ENCODE peak calls at places on chromosomes 3 and 15, in four cellular contexts. M, S, R and U are unnamed samples.
A peak's percentile ranks its signal among the peaks of the same experiment; 100 is the strongest.

GRCh38 chr15:49877871-49878511 is 241.0 kb downstream of the ATP8B4 start:
- DNase-seq in M (no peak), S (no peak), R (no peak), U (no peak)

GRCh38 chr15:68767833-68768232 is 52.9 kb downstream of the ANP32A start:
- DNase-seq in M (no peak), S (no peak), R (no peak), U (no peak)

GRCh38 chr3:112504123-112504522 is 4.9 kb upstream of the BTLA start:
- DNase-seq in M (no peak), S (no peak), R (no peak), U (no peak)

GRCh38 chr15:98160236-98160635 is 199.7 kb downstream of the ARRDC4 start:
- DNase-seq in M (no peak), S (no peak), R (no peak), U (peak; percentile 37)

GRCh38 chr3:69214241-69214640 is 91.8 kb upstream of the LMOD3 start:
- DNase-seq in M (no peak), S (no peak), R (no peak), U (no peak)

GRCh38 chr15:56821721-56822425 is 88.6 kb upstream of the ZNF280D start:
- DNase-seq in M (no peak), S (peak; percentile 68), R (peak; percentile 29), U (peak; percentile 78)

GRCh38 chr3:143849854-143850549 is 1.7 kb upstream of the SLC9A9 start:
- DNase-seq in M (no peak), S (no peak), R (no peak), U (no peak)

GRCh38 chr3:133249490-133249889 is 150.4 kb upstream of the BFSP2 start:
- DNase-seq in M (no peak), S (no peak), R (no peak), U (no peak)

GRCh38 chr3:61522629-61523028 is 38.7 kb upstream of the PTPRG start:
- DNase-seq in M (no peak), S (no peak), R (no peak), U (no peak)

GRCh38 chr3:69420781-69421520 is 35.1 kb upstream of the FRMD4B start:
- DNase-seq in M (no peak), S (peak; percentile 44), R (peak; percentile 21), U (no peak)

GRCh38 chr3:77530870-77531269 is 491.0 kb downstream of the ROBO2 start:
- DNase-seq in M (no peak), S (no peak), R (no peak), U (no peak)

GRCh38 chr3:30502742-30503073 is 103.7 kb upstream of the TGFBR2 start:
- DNase-seq in M (no peak), S (no peak), R (no peak), U (no peak)

DNA sequence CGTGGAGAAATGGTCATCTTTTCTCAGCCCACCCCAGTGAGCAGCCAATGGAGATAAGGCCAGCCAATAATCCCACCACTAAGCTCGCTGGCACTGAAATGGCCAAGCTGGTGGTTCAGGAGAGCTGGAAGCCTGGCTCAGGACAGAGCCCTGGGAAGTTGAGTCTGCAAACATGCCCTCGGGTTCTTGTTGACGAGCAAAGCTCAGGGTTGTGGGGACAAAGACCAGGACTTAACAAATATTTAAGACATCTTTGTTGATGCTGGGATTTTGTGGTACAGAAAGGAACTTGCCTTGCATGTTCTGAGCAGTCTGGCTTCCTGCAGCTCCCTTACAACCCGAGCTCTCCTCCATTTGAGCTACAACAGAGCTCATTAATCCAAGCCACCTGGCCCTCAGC is 4.4 kb downstream of the FAH start:
- DNase-seq in M (no peak), S (no peak), R (no peak), U (no peak)
- H3K4me1 ChIP-seq in M (peaks cover 47% of the 10 kb centered on the region), S (peaks cover 62% of the 10 kb centered on the region), R (peaks cover 23% of the 10 kb centered on the region), U (no peaks in the 10 kb centered on the region)

DNA sequence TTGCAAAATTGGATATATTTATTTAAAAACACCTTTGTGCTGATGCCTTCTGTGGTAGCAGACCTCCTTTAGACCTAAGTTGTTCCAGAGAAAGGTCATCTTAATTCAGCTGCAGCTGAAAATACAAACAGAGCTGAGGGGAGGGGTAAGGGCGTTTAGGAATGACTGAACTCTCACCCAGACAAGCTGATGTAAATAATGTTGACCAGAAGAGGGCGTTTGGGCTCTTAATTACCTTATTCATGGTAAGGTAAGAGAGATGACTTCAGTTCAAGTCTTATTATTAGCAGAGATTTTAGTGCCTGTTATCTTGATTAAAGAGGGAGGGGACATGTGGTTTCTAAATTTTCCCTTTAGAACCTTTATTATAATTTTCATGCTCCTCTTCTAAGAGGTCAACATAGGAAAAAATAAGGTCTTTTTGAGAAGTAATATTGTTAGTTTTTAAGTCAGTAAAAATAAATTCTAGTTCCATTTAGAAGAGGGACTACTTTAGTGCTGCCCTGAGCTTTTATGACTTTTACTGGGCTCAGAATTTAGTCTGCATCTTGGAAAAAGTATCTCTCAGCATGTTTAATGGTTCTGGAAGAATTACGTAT is 46.3 kb downstream of the GPR171 start:
- DNase-seq in M (no peak), S (no peak), R (no peak), U (no peak)
- TF ChIP-seq CTCF in M (peak; percentile 42), S (peak; percentile 51), R (peak; percentile 54), U (peak; percentile 64)

GRCh38 chr3:172086071-172086470 is 46.7 kb downstream of the FNDC3B start:
- DNase-seq in M (no peak), S (no peak), R (no peak), U (no peak)
- H3K4me1 ChIP-seq in M (peaks cover 45% of the 10 kb centered on the region), S (peaks cover 20% of the 10 kb centered on the region), R (peaks cover 61% of the 10 kb centered on the region), U (no peaks in the 10 kb centered on the region)

DNA sequence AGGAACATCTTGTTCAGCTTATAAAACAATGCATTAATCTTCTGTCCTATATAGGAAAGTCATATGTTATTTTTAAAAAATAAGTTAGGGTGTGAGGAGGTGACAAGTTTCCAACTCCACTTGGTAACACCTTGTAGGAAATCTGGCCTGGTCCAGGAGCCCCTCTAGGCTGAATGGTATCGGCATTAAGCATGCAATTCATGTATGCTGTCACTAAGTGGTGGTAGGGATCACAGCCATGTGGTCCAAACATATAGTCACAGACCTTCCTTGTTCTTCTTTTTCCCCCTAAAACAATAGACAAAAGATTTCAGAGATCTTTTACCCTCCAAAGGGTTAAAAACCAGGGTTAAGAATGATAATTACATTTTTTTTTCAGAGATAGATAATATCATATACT is 4.2 kb upstream of the APBA2 start:
- DNase-seq in M (no peak), S (no peak), R (no peak), U (no peak)
- TF ChIP-seq CTCF in M (no peak), S (no peak), R (no peak), U (no peak)

DNA sequence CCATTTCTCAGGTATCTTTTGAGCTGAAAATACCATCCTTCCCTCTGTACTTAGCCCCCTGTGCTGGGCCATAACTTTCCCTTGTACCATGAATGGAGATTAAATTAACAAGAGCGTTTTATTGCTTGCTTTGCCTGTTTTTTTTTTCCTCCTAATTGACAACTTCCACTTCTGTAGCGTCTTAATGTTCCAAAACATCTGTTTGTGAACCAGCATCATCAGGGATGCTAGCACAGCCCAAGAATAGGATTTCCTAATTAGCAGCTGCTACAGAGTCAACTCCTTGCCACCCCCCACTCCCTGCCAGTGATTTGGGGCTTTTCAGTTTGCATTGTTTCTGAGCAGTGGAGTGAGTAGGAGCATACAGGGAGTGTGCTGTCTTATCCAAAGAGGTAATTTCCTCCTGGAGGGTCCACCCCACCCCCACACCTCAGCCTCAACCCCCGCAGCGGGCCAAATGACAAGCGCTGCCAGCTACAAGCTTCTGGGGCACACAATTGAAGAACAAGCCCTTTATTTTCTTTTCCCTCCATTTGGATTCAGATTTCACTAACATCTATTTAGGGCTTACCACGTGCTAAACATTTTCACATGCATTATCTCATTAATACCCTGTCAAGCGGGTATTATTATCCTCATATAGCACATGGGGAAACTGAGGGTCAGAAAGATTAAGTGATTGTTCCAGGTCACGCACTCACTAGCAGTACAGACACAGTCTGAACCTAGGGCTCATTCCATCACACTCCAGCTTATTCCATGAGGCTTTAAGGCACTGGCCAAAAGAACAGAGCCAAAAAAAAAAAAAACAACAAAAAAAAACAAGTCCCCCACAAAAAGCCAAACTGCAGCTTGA is 16.5 kb downstream of the HEG1 start:
- DNase-seq in M (no peak), S (no peak), R (no peak), U (no peak)
- H3K4me1 ChIP-seq in M (peaks cover 72% of the 10 kb centered on the region), S (peaks cover 17% of the 10 kb centered on the region), R (peaks cover 37% of the 10 kb centered on the region), U (peaks cover 26% of the 10 kb centered on the region)

DNA sequence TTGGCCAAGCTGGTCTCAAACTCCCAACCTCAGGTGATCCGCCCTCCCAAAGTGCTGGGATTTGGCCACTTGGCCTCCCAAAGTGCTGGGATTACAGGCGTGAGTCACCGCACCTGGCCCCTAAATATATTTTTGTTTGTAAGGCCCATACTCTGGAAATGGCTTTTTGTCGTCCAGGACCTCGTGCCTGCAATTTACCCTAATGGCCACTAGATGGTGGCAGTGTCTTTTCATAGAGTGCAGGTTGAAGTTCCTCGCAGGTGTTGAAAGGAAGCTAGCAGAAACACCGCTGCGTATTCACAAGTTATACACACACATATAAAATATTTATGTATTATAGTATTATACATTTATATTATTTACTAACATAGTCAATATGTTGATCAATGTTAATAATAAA is 97.2 kb downstream of the LRTM1 start:
- DNase-seq in M (no peak), S (no peak), R (no peak), U (no peak)
- TF ChIP-seq CTCF in M (peak; percentile 47), S (peak; percentile 42), R (peak; percentile 35), U (peak; percentile 41)